ENCODE peak calls at places on chromosomes 7 and 10, in four cellular contexts. E, J, I and N are unnamed samples.

GRCh38 chr10:125605167-125605566 is 77.8 kb downstream of the TEX36 start:
- DNase-seq in I (no peak), J (no peak), E (no peak), N (no peak)

GRCh38 chr10:129959544-129960492 is 4.3 kb downstream of the EBF3 start:
- DNase-seq in E (peak; percentile 28), I (no peak), J (no peak), N (no peak)

GRCh38 chr7:155349601-155350331 is 52.1 kb downstream of the INSIG1 start:
- DNase-seq in E (no peak), J (no peak), I (no peak), N (no peak)

GRCh38 chr7:23106491-23106800 is 861 bp downstream of the KLHL7 start:
- DNase-seq in I (no peak), E (peak; percentile 61), J (peak; percentile 38), N (no peak)

GRCh38 chr7:104061652-104062051 is 72.2 kb upstream of the RELN start:
- DNase-seq in I (no peak), J (no peak), E (no peak), N (no peak)

GRCh38 chr10:95388539-95388938 is 97.7 kb upstream of the PDLIM1 start:
- DNase-seq in E (no peak), J (no peak), I (no peak), N (no peak)

GRCh38 chr10:98664329-98665042 is 217.8 kb upstream of the HPS1 start:
- DNase-seq in E (no peak), J (no peak), I (no peak), N (no peak)

GRCh38 chr7:157676456-157677255 is 339.9 kb downstream of the DNAJB6 start:
- DNase-seq in I (no peak), E (no peak), J (no peak), N (no peak)

GRCh38 chr7:128849804-128850490 is 12.7 kb upstream of the ATP6V1F start:
- DNase-seq in J (no peak), E (no peak), I (no peak), N (no peak)

GRCh38 chr10:110803830-110804338 is 67.8 kb upstream of the PDCD4 start:
- DNase-seq in E (peak; percentile 53), I (no peak), J (no peak), N (no peak)
- TF ChIP-seq CTCF in E (peak; percentile 76), I (peak; percentile 42), J (peak; percentile 69), N (peak; percentile 53)

DNA sequence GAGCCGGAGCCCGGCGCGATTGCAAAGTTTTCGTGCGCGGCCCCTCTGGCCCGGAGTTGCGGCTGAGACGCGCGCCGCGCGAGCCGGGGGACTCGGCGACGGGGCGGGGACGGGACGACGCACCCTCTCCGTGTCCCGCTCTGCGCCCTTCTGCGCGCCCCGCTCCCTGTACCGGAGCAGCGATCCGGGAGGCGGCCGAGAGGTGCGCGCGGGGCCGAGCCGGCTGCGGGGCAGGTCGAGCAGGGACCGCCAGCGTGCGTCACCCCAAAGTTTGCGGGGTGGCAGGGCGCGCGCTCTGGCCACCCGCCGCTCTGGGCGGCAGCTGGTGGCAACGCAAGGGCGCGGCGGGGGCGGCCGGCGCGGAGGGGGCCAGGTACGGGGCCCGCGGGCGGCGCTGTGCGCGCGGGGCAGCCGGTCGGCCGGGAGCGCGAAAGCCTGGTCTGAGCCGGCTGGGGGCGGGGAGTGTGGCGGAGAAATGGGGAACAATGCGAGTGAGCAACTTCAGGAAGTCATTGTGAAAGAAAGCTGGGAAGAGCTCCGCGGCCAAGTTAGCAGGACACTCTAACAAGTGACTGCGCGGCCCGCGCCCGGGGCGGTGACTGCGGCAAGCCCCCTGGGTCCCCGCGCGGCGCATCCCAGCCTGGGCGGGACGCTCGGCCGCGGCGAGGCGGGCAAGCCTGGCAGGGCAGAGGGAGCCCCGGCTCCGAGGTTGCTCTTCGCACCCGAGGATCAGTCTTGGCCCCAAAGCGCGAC is at the start of gene IKZF1:
- DNase-seq in I (peak; percentile 54), J (peak; percentile 63), E (peak; percentile 45), N (no peak)
- TF ChIP-seq CTCF in I (no peak), J (no peak), E (no peak), N (no peak)

DNA sequence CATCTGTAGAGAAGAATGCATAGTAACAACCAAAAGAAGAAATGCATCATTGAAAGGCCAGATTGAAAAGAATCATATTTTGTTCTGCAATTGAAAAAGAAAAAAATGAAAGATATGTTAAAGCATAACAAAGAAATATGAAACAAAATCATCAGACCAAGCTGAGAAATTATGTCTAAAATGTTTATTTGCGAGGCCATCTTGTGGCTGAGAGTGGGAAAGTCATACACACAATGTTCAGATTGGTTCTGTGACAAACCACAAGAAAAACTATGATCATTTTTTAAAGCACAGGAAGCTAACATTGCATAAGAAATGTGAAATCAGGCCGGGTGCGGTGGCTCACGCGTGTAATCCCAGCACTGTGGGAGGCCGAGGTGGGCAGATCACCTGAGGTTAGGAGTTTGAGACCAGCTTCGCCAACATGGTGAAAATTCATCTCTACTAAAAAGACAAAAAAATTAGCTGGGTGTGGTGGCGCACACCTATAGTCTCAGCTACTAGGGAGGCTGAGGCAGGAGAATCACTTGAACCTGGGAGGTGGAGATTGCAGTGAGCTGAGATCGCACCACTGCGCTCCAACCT is 36.6 kb downstream of the ABCB5 start:
- DNase-seq in J (no peak), I (no peak), E (peak; percentile 10), N (no peak)
- TF ChIP-seq CTCF in J (peak; percentile 31), I (no peak), E (peak; percentile 57), N (peak; percentile 45)

GRCh38 chr7:142321391-142321790 is 63.5 kb upstream of the PRSS58 start:
- DNase-seq in J (no peak), I (no peak), E (no peak), N (no peak)

GRCh38 chr7:142320883-142321282 is 63.0 kb upstream of the PRSS58 start:
- DNase-seq in I (no peak), J (no peak), E (no peak), N (no peak)

GRCh38 chr7:142323706-142324105 is 65.8 kb upstream of the PRSS58 start:
- DNase-seq in J (no peak), I (no peak), E (peak; percentile 86), N (peak; percentile 48)

GRCh38 chr7:142319970-142320369 is 62.1 kb upstream of the PRSS58 start:
- DNase-seq in E (no peak), J (no peak), I (peak; percentile 19), N (no peak)
- TF ChIP-seq CTCF in E (peak; percentile 25), J (peak; percentile 24), I (peak; percentile 43), N (peak; percentile 18)

DNA sequence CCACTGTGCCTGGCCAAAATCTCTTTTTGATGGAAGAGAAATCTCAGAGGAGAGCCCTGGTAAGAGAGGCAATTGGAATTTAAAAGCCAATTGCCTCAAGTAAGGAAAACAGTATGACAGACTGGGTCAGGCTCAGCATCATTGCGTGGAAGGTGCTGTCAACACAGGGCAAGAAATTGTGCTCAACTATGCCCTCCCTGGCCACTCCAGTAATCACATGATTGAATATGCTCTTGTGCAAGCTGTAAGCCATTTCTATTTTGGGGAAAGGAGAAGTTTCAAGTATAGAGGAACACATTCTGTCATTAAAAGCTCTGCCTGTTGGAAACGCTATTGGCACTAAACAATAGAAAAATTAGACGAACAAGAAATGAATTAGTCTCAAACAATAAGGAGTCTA is 1127.7 kb downstream of the REEP3 start:
- DNase-seq in J (no peak), E (peak; percentile 49), I (no peak), N (no peak)
- TF ChIP-seq CTCF in J (no peak), E (no peak), I (no peak), N (no peak)